ENCODE peak calls at places on chromosomes 7 and 10, in four cellular contexts. One of them, this sample, is unnamed.

GRCh38 chr7:135763261-135763660 is 14.6 kb upstream of the FAM180A start:
- DNase-seq in K562: no peak
- DNase-seq in H1: no peak
- DNase-seq in HepG2: no peak
- DNase-seq in this sample: no peak

GRCh38 chr10:59877191-59877671 is 29.1 kb downstream of the CCDC6 start:
- DNase-seq in H1: no peak
- DNase-seq in K562: no peak
- DNase-seq in HepG2: no peak
- DNase-seq in this sample: peak; percentile 7

GRCh38 chr10:77504870-77505257 is 132.7 kb downstream of the KCNMA1 start:
- DNase-seq in H1: no peak
- DNase-seq in K562: no peak
- DNase-seq in HepG2: no peak
- DNase-seq in this sample: no peak

GRCh38 chr10:6593140-6593740 is 13.2 kb upstream of the PRKCQ start:
- DNase-seq in HepG2: no peak
- DNase-seq in H1: no peak
- DNase-seq in K562: no peak
- DNase-seq in this sample: no peak

GRCh38 chr7:151923097-151923876 is 33.0 kb upstream of the GALNTL5 start:
- DNase-seq in K562: no peak
- DNase-seq in HepG2: no peak
- DNase-seq in H1: no peak
- DNase-seq in this sample: no peak

GRCh38 chr7:138569418-138569817 is 109.4 kb downstream of the TRIM24 start:
- DNase-seq in K562: no peak
- DNase-seq in HepG2: no peak
- DNase-seq in H1: no peak
- DNase-seq in this sample: no peak

GRCh38 chr7:5426226-5426475 is 2.5 kb upstream of the TNRC18 start:
- DNase-seq in H1: no peak
- DNase-seq in K562: no peak
- DNase-seq in HepG2: no peak
- DNase-seq in this sample: peak; percentile 59

GRCh38 chr10:93062499-93063216 is 2.1 kb downstream of the CYP26C1 start:
- DNase-seq in H1: no peak
- DNase-seq in HepG2: no peak
- DNase-seq in K562: no peak
- DNase-seq in this sample: no peak

GRCh38 chr7:101174322-101174854 is 5.7 kb downstream of the NAT16 start:
- DNase-seq in K562: no peak
- DNase-seq in H1: no peak
- DNase-seq in HepG2: no peak
- DNase-seq in this sample: no peak

GRCh38 chr7:869348-869747 is 7.0 kb upstream of the GET4 start:
- DNase-seq in H1: no peak
- DNase-seq in HepG2: no peak
- DNase-seq in K562: no peak
- DNase-seq in this sample: no peak

GRCh38 chr7:867406-868188 is 8.8 kb upstream of the GET4 start:
- DNase-seq in H1: no peak
- DNase-seq in HepG2: no peak
- DNase-seq in K562: no peak
- DNase-seq in this sample: peak; percentile 69

GRCh38 chr7:865921-866320 is 10.4 kb upstream of the GET4 start:
- DNase-seq in HepG2: no peak
- DNase-seq in H1: no peak
- DNase-seq in K562: no peak
- DNase-seq in this sample: no peak

GRCh38 chr7:868189-868486 is 8.2 kb upstream of the GET4 start:
- DNase-seq in HepG2: no peak
- DNase-seq in H1: no peak
- DNase-seq in K562: no peak
- DNase-seq in this sample: no peak

GRCh38 chr7:867001-867405 is 9.4 kb upstream of the GET4 start:
- DNase-seq in K562: no peak
- DNase-seq in H1: no peak
- DNase-seq in HepG2: no peak
- DNase-seq in this sample: peak; percentile 92
- TF ChIP-seq POLR2AphosphoS5 in K562: no peak
- TF ChIP-seq POLR2AphosphoS5 in H1: no peak
- TF ChIP-seq POLR2AphosphoS5 in HepG2: no peak
- TF ChIP-seq POLR2AphosphoS5 in this sample: peak; percentile 38

DNA sequence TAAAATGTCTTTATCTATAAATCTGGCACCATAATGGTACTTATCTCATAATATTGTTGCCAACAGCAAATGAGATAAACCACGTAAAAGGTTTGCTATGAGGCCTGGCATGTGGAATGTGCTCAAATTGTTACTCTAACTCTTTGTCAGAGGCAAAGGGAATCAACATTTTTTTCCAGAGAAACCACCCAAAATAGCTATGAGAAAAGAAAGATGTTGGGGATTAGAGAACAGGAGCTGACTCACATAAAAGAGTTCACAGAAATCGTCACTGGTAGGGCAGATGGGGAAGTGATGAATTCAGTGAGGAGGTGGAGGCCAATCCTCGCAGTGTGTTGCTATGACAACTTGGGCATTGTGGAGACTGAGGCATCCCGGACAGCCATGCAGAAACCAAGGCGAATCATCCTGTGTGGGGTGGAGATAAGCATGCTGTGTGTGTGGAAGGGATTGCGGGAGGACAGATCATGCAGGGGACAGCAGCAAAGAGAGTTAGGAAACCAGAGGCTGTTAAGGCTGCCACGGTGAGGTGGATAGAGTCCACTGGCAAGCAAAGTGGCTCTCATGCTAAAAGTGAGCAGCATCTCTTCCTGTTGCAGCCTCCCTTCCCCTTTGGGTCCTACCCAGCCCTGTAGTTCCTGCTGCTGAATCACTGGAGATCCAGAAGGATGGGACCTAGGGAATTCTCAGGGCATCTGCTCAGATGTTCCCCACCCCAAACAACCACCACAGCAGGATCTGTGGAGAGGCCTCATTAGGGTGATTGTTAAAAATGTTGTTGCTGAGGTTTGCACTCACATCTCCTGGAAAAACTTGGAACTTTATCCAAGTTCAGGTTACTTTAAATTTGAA is 103.9 kb downstream of the CUBN start:
- DNase-seq in K562: no peak
- DNase-seq in H1: no peak
- DNase-seq in HepG2: peak; percentile 17
- DNase-seq in this sample: peak; percentile 94
- TF ChIP-seq JUN in K562: no peak
- TF ChIP-seq JUN in H1: no peak
- TF ChIP-seq JUN in HepG2: no peak
- TF ChIP-seq JUN in this sample: peak; percentile 85

GRCh38 chr10:129963076-129963830 is 821 bp downstream of the EBF3 start:
- DNase-seq in H1: no peak
- DNase-seq in HepG2: no peak
- DNase-seq in K562: no peak
- DNase-seq in this sample: peak; percentile 40

GRCh38 chr10:129965418-129965793 is 1.3 kb upstream of the EBF3 start:
- DNase-seq in H1: no peak
- DNase-seq in HepG2: no peak
- DNase-seq in K562: no peak
- DNase-seq in this sample: no peak

GRCh38 chr10:129964611-129965417 is 740 bp upstream of the EBF3 start:
- DNase-seq in H1: no peak
- DNase-seq in HepG2: no peak
- DNase-seq in K562: no peak
- DNase-seq in this sample: no peak

GRCh38 chr10:129962558-129963075 is 1.5 kb downstream of the EBF3 start:
- DNase-seq in K562: no peak
- DNase-seq in H1: no peak
- DNase-seq in HepG2: no peak
- DNase-seq in this sample: no peak

DNA sequence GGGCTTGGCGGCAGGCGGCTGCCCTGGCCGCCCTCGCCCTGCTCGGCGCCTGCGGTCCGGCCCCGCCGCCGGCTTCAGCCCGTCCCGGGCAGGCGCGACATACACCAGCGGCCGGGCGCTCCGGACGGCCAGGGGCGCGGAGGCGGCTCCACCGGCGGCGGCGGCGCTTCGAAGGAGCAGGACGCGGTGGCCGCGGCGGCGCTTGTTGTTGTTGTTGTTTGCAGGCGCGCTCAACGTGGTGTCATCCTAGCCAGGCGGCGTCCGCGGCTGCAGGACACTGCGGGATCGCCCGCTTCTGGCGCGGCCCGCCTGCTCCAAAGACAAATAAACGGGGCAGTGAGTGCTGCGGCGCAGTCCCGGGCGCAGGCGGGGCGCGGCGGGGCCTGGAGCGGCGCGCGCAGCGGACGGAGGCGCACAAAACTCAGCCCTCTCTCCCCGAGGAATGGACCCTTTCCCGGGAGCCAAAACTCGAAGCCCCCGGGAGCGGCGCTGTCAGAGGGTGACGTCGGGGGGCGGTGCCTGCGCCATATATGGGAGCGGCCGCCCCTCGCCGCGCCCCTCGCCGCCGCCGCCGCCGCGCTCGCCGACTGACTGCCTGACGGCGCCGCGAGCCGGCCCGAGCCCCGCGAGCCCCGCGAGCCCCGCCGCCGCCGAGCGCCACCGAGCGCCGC is at the start of gene EBF3:
- DNase-seq in HepG2: no peak
- DNase-seq in H1: no peak
- DNase-seq in K562: peak; percentile 44
- DNase-seq in this sample: peak; percentile 48
- TF ChIP-seq POLR2AphosphoS5 in HepG2: no peak
- TF ChIP-seq POLR2AphosphoS5 in H1: no peak
- TF ChIP-seq POLR2AphosphoS5 in K562: no peak
- TF ChIP-seq POLR2AphosphoS5 in this sample: no peak

DNA sequence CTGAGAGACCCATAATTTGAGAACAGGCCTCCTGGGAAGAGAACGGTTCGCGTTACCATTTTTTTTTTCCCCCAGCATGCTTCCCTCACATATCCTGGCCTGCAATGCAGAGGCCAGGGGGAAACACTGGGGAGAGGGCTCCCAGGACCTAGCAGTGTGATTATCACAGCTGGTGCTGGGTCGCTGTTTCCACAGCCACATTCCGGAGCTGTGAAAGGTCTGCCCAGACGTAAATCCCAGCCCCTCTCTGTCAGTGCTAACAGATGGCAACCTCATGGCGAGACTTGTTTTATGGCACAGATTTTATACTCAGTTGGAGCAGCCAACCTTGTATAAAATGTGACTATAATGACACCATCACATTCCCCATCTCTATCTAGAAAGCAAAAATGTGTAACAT is 150.5 kb downstream of the PLXDC2 start:
- DNase-seq in H1: no peak
- DNase-seq in K562: no peak
- DNase-seq in HepG2: no peak
- DNase-seq in this sample: no peak
- TF ChIP-seq JUN in H1: no peak
- TF ChIP-seq JUN in K562: no peak
- TF ChIP-seq JUN in HepG2: no peak
- TF ChIP-seq JUN in this sample: no peak

GRCh38 chr10:75662715-75663114 is 231.3 kb downstream of the LRMDA start:
- DNase-seq in H1: no peak
- DNase-seq in HepG2: no peak
- DNase-seq in K562: no peak
- DNase-seq in this sample: no peak
- TF ChIP-seq POLR2AphosphoS5 in H1: no peak
- TF ChIP-seq POLR2AphosphoS5 in HepG2: no peak
- TF ChIP-seq POLR2AphosphoS5 in K562: no peak
- TF ChIP-seq POLR2AphosphoS5 in this sample: no peak

GRCh38 chr10:97676770-97677581 is 10.1 kb downstream of the AVPI1 start:
- DNase-seq in K562: peak; percentile 62
- DNase-seq in H1: no peak
- DNase-seq in HepG2: peak; percentile 49
- DNase-seq in this sample: peak; percentile 61
- TF ChIP-seq JUN in K562: no peak
- TF ChIP-seq JUN in H1: no peak
- TF ChIP-seq JUN in HepG2: no peak
- TF ChIP-seq JUN in this sample: no peak

GRCh38 chr7:78433421-78433820 is 634.8 kb downstream of the PHTF2 start:
- DNase-seq in K562: no peak
- DNase-seq in H1: no peak
- DNase-seq in HepG2: no peak
- DNase-seq in this sample: no peak

GRCh38 chr7:78437118-78437517 is 638.5 kb downstream of the PHTF2 start:
- DNase-seq in H1: no peak
- DNase-seq in K562: no peak
- DNase-seq in HepG2: peak; percentile 4
- DNase-seq in this sample: no peak

GRCh38 chr7:78434281-78434680 is 635.7 kb downstream of the PHTF2 start:
- DNase-seq in H1: no peak
- DNase-seq in K562: no peak
- DNase-seq in HepG2: no peak
- DNase-seq in this sample: no peak

GRCh38 chr7:78438433-78438832 is 639.9 kb downstream of the PHTF2 start:
- DNase-seq in HepG2: no peak
- DNase-seq in H1: no peak
- DNase-seq in K562: no peak
- DNase-seq in this sample: no peak

DNA sequence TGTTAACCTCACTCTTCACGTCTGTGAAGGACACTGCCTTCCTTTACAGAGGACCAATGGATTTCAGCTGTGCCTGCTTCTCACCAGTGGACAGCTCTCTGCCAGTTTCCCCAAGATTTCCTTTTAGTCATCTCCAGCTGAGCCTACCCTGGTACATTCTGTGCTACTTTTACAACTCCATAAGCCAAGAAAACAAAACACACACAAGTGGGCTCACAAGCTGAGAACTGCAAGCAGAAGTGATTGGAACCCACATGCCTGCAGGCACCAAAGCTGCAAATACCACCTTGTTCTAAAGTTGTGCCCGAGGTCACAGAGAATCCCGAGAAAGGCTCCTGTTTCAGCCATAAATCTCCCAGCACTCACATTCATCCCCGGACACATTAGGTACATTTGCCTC is 636.8 kb downstream of the PHTF2 start:
- DNase-seq in K562: no peak
- DNase-seq in H1: no peak
- DNase-seq in HepG2: no peak
- DNase-seq in this sample: no peak
- TF ChIP-seq POLR2AphosphoS5 in K562: no peak
- TF ChIP-seq POLR2AphosphoS5 in H1: no peak
- TF ChIP-seq POLR2AphosphoS5 in HepG2: no peak
- TF ChIP-seq POLR2AphosphoS5 in this sample: no peak

DNA sequence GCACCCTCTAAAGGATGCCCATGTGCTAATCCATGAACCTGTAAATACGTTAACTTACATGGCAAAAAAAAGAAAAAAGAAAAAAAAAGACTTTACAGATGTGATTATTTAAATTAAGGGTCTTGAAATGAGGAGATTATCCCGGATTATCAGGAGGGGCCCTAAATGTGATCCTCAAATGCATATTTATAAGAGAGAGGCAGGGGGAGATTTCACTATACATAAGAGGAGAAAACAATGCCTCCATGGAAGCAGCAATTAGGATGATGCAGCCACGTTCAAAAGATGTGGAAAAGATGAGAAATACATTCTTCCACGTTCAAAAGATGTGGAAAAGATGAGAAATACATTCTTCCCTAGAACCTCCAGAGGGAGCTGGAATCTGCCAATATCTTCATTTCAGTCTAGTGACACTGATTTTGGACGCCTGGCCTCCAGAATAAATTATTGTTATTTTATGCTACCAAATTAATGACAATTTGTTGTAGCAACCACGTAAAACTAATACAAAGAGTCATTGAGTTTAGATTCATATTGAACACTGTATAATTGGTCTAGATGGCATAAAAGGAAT is 328.4 kb upstream of the GNAI1 start:
- DNase-seq in K562: no peak
- DNase-seq in HepG2: peak; percentile 6
- DNase-seq in H1: no peak
- DNase-seq in this sample: peak; percentile 17
- TF ChIP-seq JUN in K562: no peak
- TF ChIP-seq JUN in HepG2: no peak
- TF ChIP-seq JUN in H1: no peak
- TF ChIP-seq JUN in this sample: no peak

This sample was measured in endothelial cell of umbilical vein.